ENCODE peak calls at places on chromosomes 5 and 9, in eight cellular contexts. Q is AG08396; B is A172; C is Ammon's horn; L is CD8-positive, alpha-beta memory T cell; H is CD4-positive, alpha-beta T cell; N is T-helper 1 cell; P is LHCN-M2. I is an unnamed sample.

GRCh38 chr5:61450880-61451279 is 118.8 kb downstream of the ZSWIM6 start:
- DNase-seq in Q (peak; percentile 9), B (peak; percentile 86), C (peak; percentile 64), L (no peak), H (no peak), N (no peak), P (peak; percentile 86), I (no peak)

GRCh38 chr5:78649220-78649700 is 688 bp upstream of the LHFPL2 start:
- DNase-seq in Q (no peak), B (peak; percentile 33), C (no peak), L (no peak), H (no peak), N (no peak), P (peak; percentile 24), I (no peak)

GRCh38 chr9:121652037-121652837 is 803 bp downstream of the DAB2IP start:
- DNase-seq in Q (no peak), B (no peak), C (no peak), L (peak; percentile 21), H (no peak), N (no peak), P (no peak), I (no peak)

GRCh38 chr9:137834846-137835546 is 42.6 kb upstream of the CACNA1B start:
- DNase-seq in Q (no peak), B (no peak), C (no peak), L (no peak), H (no peak), N (no peak), P (no peak), I (no peak)

GRCh38 chr5:95781101-95781583 is 41.4 kb downstream of the GLRX start:
- DNase-seq in Q (peak; percentile 68), B (peak; percentile 67), C (peak; percentile 92), L (peak; percentile 82), H (peak; percentile 62), N (peak; percentile 51), P (peak; percentile 72), I (peak; percentile 69)

GRCh38 chr9:93058357-93059096 is at the start of gene SUSD3:
- DNase-seq in Q (peak; percentile 60), B (no peak), C (peak; percentile 31), L (peak; percentile 78), H (peak; percentile 56), N (peak; percentile 67), P (no peak), I (peak; percentile 67)

GRCh38 chr5:150589791-150590601 is 50.5 kb upstream of the SYNPO start:
- DNase-seq in Q (peak; percentile 60), B (no peak), C (no peak), L (peak; percentile 33), H (no peak), N (no peak), P (peak; percentile 48), I (no peak)

GRCh38 chr9:15543033-15543791 is 9.6 kb upstream of the CCDC171 start:
- DNase-seq in Q (no peak), B (no peak), C (no peak), L (no peak), H (no peak), N (no peak), P (peak; percentile 9), I (no peak)

GRCh38 chr9:111253742-111254437 is 76.1 kb downstream of the OR2K2 start:
- DNase-seq in Q (no peak), B (no peak), C (peak; percentile 56), L (no peak), H (no peak), N (no peak), P (no peak), I (no peak)

GRCh38 chr5:137957948-137958347 is 68.7 kb downstream of the PKD2L2 start:
- DNase-seq in Q (no peak), B (no peak), C (no peak), L (no peak), H (no peak), N (no peak), P (no peak), I (no peak)

GRCh38 chr9:14203366-14204056 is 110.4 kb downstream of the NFIB start:
- DNase-seq in Q (no peak), B (no peak), C (peak; percentile 68), L (no peak), H (no peak), N (no peak), P (no peak), I (no peak)

GRCh38 chr9:97593960-97594359 is 39.2 kb downstream of the TSTD2 start:
- DNase-seq in Q (peak; percentile 43), B (peak; percentile 55), C (no peak), L (no peak), H (no peak), N (no peak), P (peak; percentile 26), I (no peak)

GRCh38 chr5:170467000-170467707 is 36.7 kb upstream of the KCNIP1 start:
- DNase-seq in Q (peak; percentile 17), B (peak; percentile 96), C (no peak), L (no peak), H (no peak), N (no peak), P (peak; percentile 80), I (no peak)

GRCh38 chr5:32369032-32369431 is 56.3 kb upstream of the MTMR12 start:
- DNase-seq in Q (no peak), B (no peak), C (no peak), L (no peak), H (no peak), N (no peak), P (no peak), I (no peak)

GRCh38 chr9:133509179-133510083 is 15.3 kb downstream of the MYMK start:
- DNase-seq in Q (no peak), B (no peak), C (peak; percentile 60), L (no peak), H (peak; percentile 37), N (no peak), P (no peak), I (peak; percentile 34)

GRCh38 chr5:97276721-97277120 is 93.7 kb upstream of the RIOK2 start:
- DNase-seq in Q (no peak), B (no peak), C (no peak), L (no peak), H (no peak), N (no peak), P (no peak), I (no peak)

GRCh38 chr5:102815560-102816324 is 60.6 kb downstream of the PAM start:
- DNase-seq in Q (no peak), B (no peak), C (no peak), L (no peak), H (no peak), N (no peak), P (no peak), I (no peak)

I was measured in activated gamma-delta T cell treated with Interleukin-2 at 50 U/mL for 16 hours.